ENCODE peak calls at places on chromosome 12, in ten cellular contexts. One of them, this sample, is unnamed.

GRCh38 chr12:45674181-45674580 is 55.3 kb upstream of the ARID2 start:
- DNase-seq in GM12865: no peak
- DNase-seq in GM06990: no peak
- DNase-seq in A549: no peak
- DNase-seq in AG10803: no peak
- DNase-seq in heart right ventricle: no peak
- DNase-seq in fibroblast of mammary gland: peak
- DNase-seq in psoas muscle: no peak
- DNase-seq in ovary: no peak
- DNase-seq in fibroblast of pulmonary artery: peak
- DNase-seq in this sample: no peak

GRCh38 chr12:25690996-25691864 is 138.1 kb upstream of the LMNTD1 start:
- DNase-seq in GM12865: no peak
- DNase-seq in fibroblast of pulmonary artery: peak
- DNase-seq in psoas muscle: no peak
- DNase-seq in fibroblast of mammary gland: no peak
- DNase-seq in A549: no peak
- DNase-seq in ovary: no peak
- DNase-seq in AG10803: no peak
- DNase-seq in GM06990: no peak
- DNase-seq in heart right ventricle: no peak
- DNase-seq in this sample: no peak

GRCh38 chr12:119176267-119177055 is 2.3 kb upstream of the HSPB8 start:
- DNase-seq in fibroblast of pulmonary artery: peak
- DNase-seq in A549: peak
- DNase-seq in fibroblast of mammary gland: peak
- DNase-seq in heart right ventricle: peak
- DNase-seq in psoas muscle: peak
- DNase-seq in GM06990: no peak
- DNase-seq in ovary: peak
- DNase-seq in AG10803: peak
- DNase-seq in GM12865: no peak
- DNase-seq in this sample: peak

GRCh38 chr12:80053048-80053790 is 46.1 kb upstream of the OTOGL start:
- DNase-seq in AG10803: peak
- DNase-seq in psoas muscle: peak
- DNase-seq in GM12865: no peak
- DNase-seq in ovary: peak
- DNase-seq in fibroblast of pulmonary artery: peak
- DNase-seq in A549: no peak
- DNase-seq in GM06990: no peak
- DNase-seq in heart right ventricle: peak
- DNase-seq in fibroblast of mammary gland: peak
- DNase-seq in this sample: peak

GRCh38 chr12:117188961-117189724 is 1.1 kb downstream of the FBXO21 start:
- DNase-seq in A549: peak
- DNase-seq in GM12865: no peak
- DNase-seq in ovary: peak
- DNase-seq in AG10803: peak
- DNase-seq in fibroblast of mammary gland: peak
- DNase-seq in psoas muscle: no peak
- DNase-seq in heart right ventricle: peak
- DNase-seq in fibroblast of pulmonary artery: peak
- DNase-seq in GM06990: no peak
- DNase-seq in this sample: no peak

GRCh38 chr12:23895792-23896218 is 53.7 kb downstream of the SOX5 start:
- DNase-seq in psoas muscle: no peak
- DNase-seq in GM06990: no peak
- DNase-seq in ovary: no peak
- DNase-seq in A549: no peak
- DNase-seq in fibroblast of mammary gland: no peak
- DNase-seq in fibroblast of pulmonary artery: peak
- DNase-seq in AG10803: no peak
- DNase-seq in GM12865: no peak
- DNase-seq in heart right ventricle: no peak
- DNase-seq in this sample: peak

GRCh38 chr12:63103489-63104131 is 47.4 kb downstream of the AVPR1A start:
- DNase-seq in psoas muscle: no peak
- DNase-seq in GM12865: peak
- DNase-seq in ovary: no peak
- DNase-seq in GM06990: no peak
- DNase-seq in fibroblast of pulmonary artery: peak
- DNase-seq in A549: peak
- DNase-seq in heart right ventricle: no peak
- DNase-seq in fibroblast of mammary gland: peak
- DNase-seq in AG10803: peak
- DNase-seq in this sample: no peak

GRCh38 chr12:46921754-46922113 is 95.9 kb upstream of the SLC38A4 start:
- DNase-seq in ovary: no peak
- DNase-seq in fibroblast of mammary gland: peak
- DNase-seq in GM12865: no peak
- DNase-seq in fibroblast of pulmonary artery: peak
- DNase-seq in AG10803: peak
- DNase-seq in GM06990: no peak
- DNase-seq in A549: no peak
- DNase-seq in psoas muscle: no peak
- DNase-seq in heart right ventricle: no peak
- DNase-seq in this sample: no peak

GRCh38 chr12:113040722-113041168 is 15.8 kb upstream of the DTX1 start:
- DNase-seq in A549: peak
- DNase-seq in GM06990: no peak
- DNase-seq in psoas muscle: peak
- DNase-seq in fibroblast of pulmonary artery: peak
- DNase-seq in GM12865: no peak
- DNase-seq in ovary: no peak
- DNase-seq in fibroblast of mammary gland: peak
- DNase-seq in AG10803: peak
- DNase-seq in heart right ventricle: peak
- DNase-seq in this sample: no peak

GRCh38 chr12:121804417-121805111 is 755 bp downstream of the SETD1B start:
- DNase-seq in A549: peak
- DNase-seq in GM12865: peak
- DNase-seq in fibroblast of pulmonary artery: no peak
- DNase-seq in AG10803: no peak
- DNase-seq in GM06990: peak
- DNase-seq in ovary: no peak
- DNase-seq in fibroblast of mammary gland: no peak
- DNase-seq in psoas muscle: peak
- DNase-seq in heart right ventricle: no peak
- DNase-seq in this sample: no peak

GRCh38 chr12:89756638-89757321 is 48.1 kb upstream of the ATP2B1 start:
- DNase-seq in AG10803: peak
- DNase-seq in heart right ventricle: peak
- DNase-seq in psoas muscle: no peak
- DNase-seq in ovary: no peak
- DNase-seq in fibroblast of mammary gland: peak
- DNase-seq in A549: peak
- DNase-seq in GM06990: peak
- DNase-seq in fibroblast of pulmonary artery: peak
- DNase-seq in GM12865: peak
- DNase-seq in this sample: no peak

GRCh38 chr12:130920119-130920703 is 33.5 kb upstream of the ADGRD1 start:
- DNase-seq in GM06990: no peak
- DNase-seq in A549: no peak
- DNase-seq in heart right ventricle: no peak
- DNase-seq in fibroblast of pulmonary artery: no peak
- DNase-seq in ovary: no peak
- DNase-seq in GM12865: no peak
- DNase-seq in fibroblast of mammary gland: peak
- DNase-seq in AG10803: peak
- DNase-seq in psoas muscle: no peak
- DNase-seq in this sample: no peak

GRCh38 chr12:57895337-57896138 is 45.8 kb upstream of the ATP23 start:
- DNase-seq in GM06990: no peak
- DNase-seq in A549: no peak
- DNase-seq in fibroblast of mammary gland: peak
- DNase-seq in fibroblast of pulmonary artery: no peak
- DNase-seq in GM12865: no peak
- DNase-seq in psoas muscle: no peak
- DNase-seq in heart right ventricle: no peak
- DNase-seq in AG10803: no peak
- DNase-seq in ovary: no peak
- DNase-seq in this sample: no peak

GRCh38 chr12:115203661-115204060 is 519.7 kb upstream of the TBX3 start:
- DNase-seq in AG10803: peak
- DNase-seq in psoas muscle: no peak
- DNase-seq in fibroblast of mammary gland: peak
- DNase-seq in GM12865: no peak
- DNase-seq in GM06990: no peak
- DNase-seq in fibroblast of pulmonary artery: peak
- DNase-seq in ovary: no peak
- DNase-seq in A549: no peak
- DNase-seq in heart right ventricle: no peak
- DNase-seq in this sample: no peak

GRCh38 chr12:90085491-90086274 is 377.0 kb upstream of the ATP2B1 start:
- DNase-seq in heart right ventricle: no peak
- DNase-seq in GM06990: no peak
- DNase-seq in GM12865: no peak
- DNase-seq in A549: no peak
- DNase-seq in fibroblast of mammary gland: peak
- DNase-seq in ovary: no peak
- DNase-seq in AG10803: peak
- DNase-seq in psoas muscle: no peak
- DNase-seq in fibroblast of pulmonary artery: no peak
- DNase-seq in this sample: no peak

GRCh38 chr12:2291947-2292346 is 239.2 kb downstream of the CACNA1C start:
- DNase-seq in heart right ventricle: no peak
- DNase-seq in ovary: no peak
- DNase-seq in AG10803: no peak
- DNase-seq in psoas muscle: no peak
- DNase-seq in fibroblast of pulmonary artery: no peak
- DNase-seq in A549: no peak
- DNase-seq in fibroblast of mammary gland: no peak
- DNase-seq in GM06990: no peak
- DNase-seq in GM12865: no peak
- DNase-seq in this sample: no peak

DNA sequence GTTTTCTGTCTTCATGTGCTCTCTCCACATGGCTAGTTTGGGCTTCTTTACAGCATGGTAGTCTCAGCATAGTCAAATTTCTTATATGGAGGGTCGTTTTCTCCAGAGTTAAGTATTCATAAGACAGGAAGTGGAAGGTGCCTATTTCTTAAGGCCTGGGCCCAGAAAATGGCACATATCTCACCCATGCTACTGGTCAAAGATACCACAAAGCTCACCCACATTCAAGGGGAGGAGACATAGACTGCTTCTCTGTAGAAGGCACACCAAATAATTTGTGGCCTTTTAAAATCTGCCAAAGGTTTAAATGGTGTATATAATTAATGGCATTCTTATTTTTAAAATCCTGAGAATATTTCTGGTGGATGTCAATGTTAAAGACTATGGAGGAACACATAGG is 44.8 kb downstream of the CCDC91 start:
- DNase-seq in fibroblast of mammary gland: no peak
- DNase-seq in GM12865: no peak
- DNase-seq in psoas muscle: no peak
- DNase-seq in A549: no peak
- DNase-seq in ovary: no peak
- DNase-seq in fibroblast of pulmonary artery: no peak
- DNase-seq in AG10803: no peak
- DNase-seq in heart right ventricle: no peak
- DNase-seq in GM06990: no peak
- DNase-seq in this sample: no peak
- TF ChIP-seq CTCF in fibroblast of mammary gland: no peak
- TF ChIP-seq CTCF in GM12865: no peak
- TF ChIP-seq CTCF in psoas muscle: no peak
- TF ChIP-seq CTCF in A549: no peak
- TF ChIP-seq CTCF in ovary: no peak
- TF ChIP-seq CTCF in fibroblast of pulmonary artery: no peak
- TF ChIP-seq CTCF in AG10803: no peak
- TF ChIP-seq CTCF in heart right ventricle: no peak
- TF ChIP-seq CTCF in GM06990: no peak
- TF ChIP-seq CTCF in this sample: no peak

DNA sequence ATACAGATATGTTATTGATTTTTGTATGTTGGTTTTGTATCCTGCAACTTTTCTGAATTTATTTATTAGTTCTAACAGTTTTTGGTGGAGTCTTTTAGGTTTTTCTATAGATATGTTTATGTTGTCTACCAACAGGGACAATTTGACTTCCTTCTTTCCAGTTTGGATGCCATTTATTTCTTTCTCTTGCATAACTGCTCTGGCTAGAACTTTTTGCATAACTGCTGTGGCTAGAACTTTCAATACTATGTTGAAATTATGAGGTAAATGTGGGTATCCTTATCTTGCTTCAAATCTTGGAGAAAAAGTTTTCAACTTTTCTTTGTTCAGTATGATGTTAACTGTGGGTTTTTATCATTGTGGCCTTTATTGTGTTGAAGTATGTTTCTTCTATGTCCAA is 39.9 kb upstream of the PLBD1 start:
- DNase-seq in fibroblast of pulmonary artery: no peak
- DNase-seq in heart right ventricle: no peak
- DNase-seq in AG10803: no peak
- DNase-seq in GM12865: no peak
- DNase-seq in ovary: no peak
- DNase-seq in fibroblast of mammary gland: no peak
- DNase-seq in A549: no peak
- DNase-seq in GM06990: no peak
- DNase-seq in psoas muscle: no peak
- DNase-seq in this sample: no peak
- TF ChIP-seq CTCF in fibroblast of pulmonary artery: no peak
- TF ChIP-seq CTCF in heart right ventricle: no peak
- TF ChIP-seq CTCF in AG10803: no peak
- TF ChIP-seq CTCF in GM12865: no peak
- TF ChIP-seq CTCF in ovary: no peak
- TF ChIP-seq CTCF in fibroblast of mammary gland: no peak
- TF ChIP-seq CTCF in A549: no peak
- TF ChIP-seq CTCF in GM06990: no peak
- TF ChIP-seq CTCF in psoas muscle: no peak
- TF ChIP-seq CTCF in this sample: no peak

DNA sequence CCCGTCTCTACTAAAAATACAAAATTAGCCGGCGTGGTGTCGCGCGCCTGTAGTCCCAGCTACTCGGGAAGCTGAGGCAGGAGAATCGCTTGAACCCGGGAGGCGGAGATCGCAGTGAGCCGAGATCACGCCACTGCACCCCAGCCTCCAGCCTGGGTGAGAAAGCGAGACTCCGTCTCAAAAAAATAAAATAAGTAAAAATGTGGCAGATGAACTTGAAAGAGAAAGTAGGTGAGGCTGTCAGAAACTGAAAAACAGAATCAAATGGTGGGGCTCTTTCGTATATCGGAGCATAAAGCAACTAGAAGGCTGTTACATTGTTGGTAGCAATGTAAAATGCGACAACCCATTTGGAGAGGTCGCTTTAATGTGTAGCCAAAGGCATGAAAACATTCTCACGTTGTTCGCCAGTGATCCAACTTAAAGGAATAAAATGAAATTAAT is 767 bp upstream of the CCNT1 start:
- DNase-seq in fibroblast of pulmonary artery: no peak
- DNase-seq in fibroblast of mammary gland: peak
- DNase-seq in psoas muscle: no peak
- DNase-seq in GM06990: peak
- DNase-seq in A549: peak
- DNase-seq in ovary: no peak
- DNase-seq in heart right ventricle: no peak
- DNase-seq in AG10803: peak
- DNase-seq in GM12865: peak
- DNase-seq in this sample: no peak
- TF ChIP-seq CTCF in fibroblast of pulmonary artery: no peak
- TF ChIP-seq CTCF in fibroblast of mammary gland: no peak
- TF ChIP-seq CTCF in psoas muscle: no peak
- TF ChIP-seq CTCF in GM06990: no peak
- TF ChIP-seq CTCF in A549: no peak
- TF ChIP-seq CTCF in ovary: no peak
- TF ChIP-seq CTCF in heart right ventricle: no peak
- TF ChIP-seq CTCF in AG10803: no peak
- TF ChIP-seq CTCF in GM12865: no peak
- TF ChIP-seq CTCF in this sample: no peak

GRCh38 chr12:105092336-105092735 is 8.1 kb upstream of the ALDH1L2 start:
- DNase-seq in fibroblast of mammary gland: no peak
- DNase-seq in heart right ventricle: no peak
- DNase-seq in GM06990: no peak
- DNase-seq in A549: no peak
- DNase-seq in psoas muscle: no peak
- DNase-seq in fibroblast of pulmonary artery: no peak
- DNase-seq in ovary: no peak
- DNase-seq in GM12865: no peak
- DNase-seq in AG10803: no peak
- DNase-seq in this sample: no peak
- TF ChIP-seq CTCF in fibroblast of mammary gland: no peak
- TF ChIP-seq CTCF in heart right ventricle: no peak
- TF ChIP-seq CTCF in GM06990: no peak
- TF ChIP-seq CTCF in A549: no peak
- TF ChIP-seq CTCF in psoas muscle: no peak
- TF ChIP-seq CTCF in fibroblast of pulmonary artery: no peak
- TF ChIP-seq CTCF in ovary: no peak
- TF ChIP-seq CTCF in GM12865: no peak
- TF ChIP-seq CTCF in AG10803: no peak
- TF ChIP-seq CTCF in this sample: no peak

This sample was measured in dorsolateral prefrontal cortex.